ENCODE peak calls at places on chromosomes 11 and 22, in eight cellular contexts. X is NCI-H774; S is osteocyte; P is naive thymus-derived CD8-positive, alpha-beta T cell; R is hypothalamus; L is stimulated activated CD4-positive, alpha-beta T cell treated with anti-CD3 and anti-CD28 coated beads, TNF-alpha, amount 100 ng/mL, for 48 hours; M is HTR-8/SVneo; J is thoracic aorta. E is an unnamed sample.

GRCh38 chr11:132206993-132207392 is 836.6 kb downstream of the NTM start:
- DNase-seq in P (no peak), J (no peak), L (no peak), X (no peak), S (no peak), R (no peak), M (no peak), E (no peak)

GRCh38 chr11:95147364-95147905 is 57.8 kb downstream of the ENDOD1 start:
- DNase-seq in S (no peak), M (peak), J (no peak), L (no peak), R (no peak), X (no peak), P (no peak), E (peak)

GRCh38 chr11:1841511-1842148 is 2.8 kb downstream of the TNNI2 start:
- DNase-seq in P (no peak), L (no peak), X (no peak), S (no peak), J (no peak), R (no peak), M (no peak), E (no peak)

GRCh38 chr22:23774922-23775436 is 2.3 kb downstream of the MMP11 start:
- DNase-seq in J (no peak), R (no peak), X (no peak), M (no peak), P (no peak), L (no peak), S (no peak), E (peak)

GRCh38 chr11:74671520-74672196 is 59.6 kb downstream of the CHRDL2 start:
- DNase-seq in X (no peak), R (no peak), M (peak), J (no peak), P (no peak), L (no peak), S (peak), E (peak)

GRCh38 chr22:49203091-49203862 is 624.4 kb downstream of the BRD1 start:
- DNase-seq in R (no peak), S (peak), M (no peak), J (no peak), P (peak), L (no peak), X (no peak), E (no peak)

GRCh38 chr22:19476023-19476422 is 3.0 kb downstream of the UFD1 start:
- DNase-seq in L (no peak), P (no peak), J (no peak), X (no peak), R (no peak), S (no peak), M (no peak), E (no peak)

GRCh38 chr11:103878646-103879045 is 157.8 kb upstream of the DDI1 start:
- DNase-seq in J (no peak), S (no peak), X (no peak), R (no peak), P (no peak), L (no peak), M (no peak), E (no peak)

GRCh38 chr22:33496112-33496511 is 424.2 kb downstream of the LARGE1 start:
- DNase-seq in X (no peak), P (no peak), J (no peak), S (no peak), M (no peak), R (no peak), L (no peak), E (no peak)

GRCh38 chr11:25860677-25861445 is 471.1 kb upstream of the ANO3 start:
- DNase-seq in L (no peak), S (no peak), P (no peak), R (no peak), X (no peak), M (no peak), J (no peak), E (no peak)

GRCh38 chr22:32995335-32995734 is 62.8 kb downstream of the SYN3 start:
- DNase-seq in J (no peak), M (no peak), S (peak), X (no peak), R (no peak), L (no peak), P (no peak), E (no peak)

GRCh38 chr22:36540867-36541642 is 12.1 kb upstream of the EIF3D start:
- DNase-seq in X (no peak), S (no peak), L (no peak), R (no peak), P (no peak), J (no peak), M (no peak), E (no peak)

GRCh38 chr22:35719212-35719869 is 1.7 kb downstream of the APOL5 start:
- DNase-seq in L (no peak), P (no peak), J (no peak), S (no peak), X (no peak), M (no peak), R (no peak), E (no peak)

GRCh38 chr22:22888509-22889353 is 1.1 kb downstream of the IGLL5 start:
- DNase-seq in S (no peak), L (no peak), R (no peak), M (no peak), J (no peak), P (peak), X (no peak), E (no peak)

GRCh38 chr11:73945396-73945795 is 5.4 kb upstream of the DNAJB13 start:
- DNase-seq in J (no peak), L (no peak), X (no peak), S (no peak), R (no peak), M (no peak), P (no peak), E (no peak)

GRCh38 chr11:61787928-61788491 is 4.4 kb downstream of the TMEM258 start:
- DNase-seq in L (no peak), P (no peak), S (no peak), R (peak), J (no peak), X (no peak), M (peak), E (no peak)

GRCh38 chr11:122933434-122933833 is 48.2 kb downstream of the BSX start:
- DNase-seq in P (no peak), L (no peak), X (no peak), R (no peak), J (no peak), S (no peak), M (no peak), E (peak)

GRCh38 chr11:11316651-11317050 is 36.4 kb downstream of the CSNK2A3 start:
- DNase-seq in P (no peak), R (no peak), S (no peak), J (no peak), X (no peak), M (no peak), L (no peak), E (no peak)

GRCh38 chr11:94766656-94767291 is 1.4 kb upstream of the AMOTL1 start:
- DNase-seq in R (no peak), J (no peak), P (no peak), L (no peak), X (no peak), M (no peak), S (no peak), E (no peak)

GRCh38 chr11:7524831-7525230 is 11.0 kb downstream of the PPFIBP2 start:
- DNase-seq in P (no peak), J (no peak), S (no peak), R (no peak), L (no peak), X (no peak), M (no peak), E (no peak)

GRCh38 chr11:108825381-108825780 is 160.5 kb downstream of the DDX10 start:
- DNase-seq in M (no peak), J (no peak), P (no peak), X (no peak), L (no peak), R (no peak), S (no peak), E (no peak)

GRCh38 chr22:47301820-47302475 is 539.5 kb downstream of the TBC1D22A start:
- DNase-seq in P (no peak), M (no peak), X (no peak), J (no peak), R (no peak), S (peak), L (no peak), E (no peak)

GRCh38 chr11:61657566-61657965 is 22.6 kb upstream of the DAGLA start:
- DNase-seq in M (no peak), P (no peak), R (no peak), L (no peak), J (no peak), S (no peak), X (no peak), E (no peak)

GRCh38 chr11:10931761-10932700 is 74.2 kb upstream of the ZBED5 start:
- DNase-seq in R (no peak), X (no peak), L (no peak), J (no peak), M (no peak), S (no peak), P (no peak), E (no peak)

GRCh38 chr11:21948876-21949275 is 244.0 kb upstream of the ANO5 start:
- DNase-seq in M (no peak), J (no peak), L (no peak), X (no peak), R (no peak), S (no peak), P (no peak), E (no peak)

GRCh38 chr22:29256606-29257325 is 11.0 kb downstream of the RHBDD3 start:
- DNase-seq in P (no peak), J (no peak), M (no peak), X (no peak), S (peak), L (no peak), R (no peak), E (no peak)

GRCh38 chr11:267491-267994 is 10.7 kb upstream of the NLRP6 start:
- DNase-seq in L (no peak), J (no peak), S (no peak), M (no peak), R (no peak), X (no peak), P (peak), E (no peak)

GRCh38 chr11:824292-824880 is 3.3 kb upstream of the CRACR2B start:
- DNase-seq in X (no peak), S (no peak), P (no peak), J (no peak), L (no peak), R (peak), M (no peak), E (no peak)

GRCh38 chr22:30325065-30325720 is 1.5 kb downstream of the TBC1D10A start:
- DNase-seq in L (no peak), S (no peak), X (no peak), J (peak), R (no peak), P (no peak), M (peak), E (peak)

GRCh38 chr22:39181356-39181755 is 28.9 kb upstream of the CBX7 start:
- DNase-seq in L (no peak), X (no peak), M (no peak), J (no peak), S (no peak), P (no peak), R (no peak), E (no peak)

GRCh38 chr11:34313099-34313517 is 44.7 kb downstream of the ABTB2 start:
- DNase-seq in L (no peak), M (no peak), P (peak), R (no peak), J (no peak), S (no peak), X (no peak), E (peak)

GRCh38 chr11:93498099-93499040 is 44.8 kb downstream of the SMCO4 start:
- DNase-seq in M (peak), X (no peak), L (no peak), J (no peak), R (no peak), S (no peak), P (no peak), E (peak)

GRCh38 chr11:128733440-128734115 is 39.7 kb downstream of the FLI1 start:
- DNase-seq in L (no peak), S (no peak), J (no peak), R (no peak), X (no peak), M (no peak), P (no peak), E (no peak)